ENCODE peak calls at places on chromosomes 1 and 21, in six cellular contexts. J is SK-N-SH, S is astrocyte of the spinal cord, I is AG10803, H is fibroblast of the aortic adventitia, Q is astrocyte. X is an unnamed sample.
A peak's percentile ranks its signal among the peaks of the same experiment; 100 is the strongest.

GRCh38 chr1:16167331-16168143 is 11.7 kb upstream of the EPHA2 start:
- DNase-seq in J (peak; percentile 92), S (no peak), I (no peak), H (no peak), Q (no peak), X (no peak)

GRCh38 chr1:9589144-9589718 is 520 bp downstream of the TMEM201 start:
- DNase-seq in J (no peak), S (peak; percentile 36), I (peak; percentile 22), H (peak; percentile 32), Q (peak; percentile 20), X (peak; percentile 44)

GRCh38 chr1:100430368-100430767 is 78.1 kb downstream of the CDC14A start:
- DNase-seq in J (no peak), S (no peak), I (no peak), H (no peak), Q (no peak), X (no peak)

GRCh38 chr21:29189358-29189757 is 58.9 kb downstream of the MAP3K7CL start:
- DNase-seq in J (no peak), S (no peak), I (peak; percentile 60), H (no peak), Q (no peak), X (peak; percentile 50)

GRCh38 chr21:26752849-26753248 is 92.4 kb downstream of the ADAMTS1 start:
- DNase-seq in J (no peak), S (no peak), I (no peak), H (no peak), Q (no peak), X (no peak)

GRCh38 chr1:199474738-199475137 is 552.8 kb upstream of the NR5A2 start:
- DNase-seq in J (no peak), S (no peak), I (no peak), H (no peak), Q (no peak), X (no peak)

GRCh38 chr1:167698313-167698712 is 23.5 kb upstream of the MPZL1 start:
- DNase-seq in J (no peak), S (no peak), I (no peak), H (no peak), Q (no peak), X (no peak)

GRCh38 chr1:56032276-56032675 is 547.1 kb downstream of the PLPP3 start:
- DNase-seq in J (no peak), S (no peak), I (peak; percentile 27), H (peak; percentile 72), Q (no peak), X (no peak)

GRCh38 chr1:160133990-160134770 is 17.2 kb upstream of the ATP1A4 start:
- DNase-seq in J (no peak), S (no peak), I (no peak), H (no peak), Q (no peak), X (no peak)

GRCh38 chr1:25820247-25821111 is 725 bp downstream of the MTFR1L start:
- DNase-seq in J (peak; percentile 79), S (peak; percentile 59), I (peak; percentile 61), H (peak; percentile 57), Q (peak; percentile 48), X (peak; percentile 65)

GRCh38 chr1:92476071-92476607 is 10.6 kb downstream of the GFI1 start:
- DNase-seq in J (no peak), S (no peak), I (no peak), H (no peak), Q (no peak), X (no peak)

GRCh38 chr1:25664357-25664796 is 47.8 kb downstream of the MAN1C1 start:
- DNase-seq in J (no peak), S (no peak), I (no peak), H (no peak), Q (no peak), X (no peak)

DNA sequence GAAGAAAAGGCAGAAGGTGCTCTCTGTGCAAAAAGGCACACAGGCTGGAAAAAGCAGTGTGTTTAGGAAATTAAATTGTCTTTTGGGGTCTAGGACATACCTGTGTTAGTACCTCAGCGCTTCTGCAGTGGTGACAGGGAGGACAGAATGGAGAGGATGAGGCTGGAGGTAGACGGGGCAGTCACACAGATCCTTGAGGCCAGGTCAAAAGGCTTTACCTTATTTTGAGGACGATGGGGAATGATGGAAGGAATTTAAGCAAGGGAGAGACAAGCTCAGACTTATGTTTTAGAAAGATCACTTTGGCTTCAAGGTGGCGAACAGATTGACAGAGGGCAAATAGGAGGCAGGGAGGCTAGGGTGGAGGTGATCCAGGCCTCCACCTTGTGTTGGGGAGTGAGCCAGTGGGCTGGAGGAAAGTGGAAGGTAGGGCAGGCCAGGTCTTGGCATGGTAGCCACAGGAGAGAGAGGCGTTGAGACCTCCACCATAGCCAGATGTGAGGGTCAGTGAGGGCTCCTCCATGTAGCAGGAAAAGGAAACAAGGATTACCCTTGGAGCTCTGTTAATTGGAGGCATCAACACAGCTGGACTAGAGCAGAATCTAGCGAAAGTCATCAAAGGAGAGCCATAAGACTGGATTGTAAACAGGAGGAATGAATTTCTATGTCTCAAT is 4.2 kb downstream of the CYP4B1 start:
- DNase-seq in J (no peak), S (no peak), I (no peak), H (no peak), Q (no peak), X (no peak)
- H3K4me3 ChIP-seq in J (no peak overlapping the region), S (no peak overlapping the region), I (no peak overlapping the region), H (no peak overlapping the region), Q (no peak overlapping the region), X (no peak overlapping the region)

DNA sequence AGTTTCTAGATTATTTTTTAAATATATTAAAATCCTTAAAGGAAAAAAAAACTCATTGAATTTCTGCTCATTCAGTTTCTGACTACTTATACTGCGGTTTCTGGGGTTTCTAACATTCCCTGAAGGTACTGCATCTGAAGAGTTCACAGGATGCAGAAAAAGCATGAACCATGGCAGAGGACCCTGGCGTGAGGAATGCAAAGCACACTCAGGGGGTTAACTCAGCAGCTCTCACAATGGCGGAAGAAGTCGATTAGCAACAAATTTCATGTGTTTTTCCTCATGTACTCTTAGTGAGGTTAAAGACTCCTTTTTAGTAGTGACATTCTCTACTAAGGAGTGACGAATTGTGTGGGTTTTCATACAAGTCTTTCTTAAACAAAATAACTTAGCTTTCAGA is 975.6 kb downstream of the NCAM2 start:
- DNase-seq in J (no peak), S (peak; percentile 1), I (no peak), H (no peak), Q (no peak), X (peak; percentile 44)
- TF ChIP-seq CTCF in J (no peak), S (peak; percentile 16), I (no peak), H (no peak), Q (no peak), X (peak; percentile 51)

DNA sequence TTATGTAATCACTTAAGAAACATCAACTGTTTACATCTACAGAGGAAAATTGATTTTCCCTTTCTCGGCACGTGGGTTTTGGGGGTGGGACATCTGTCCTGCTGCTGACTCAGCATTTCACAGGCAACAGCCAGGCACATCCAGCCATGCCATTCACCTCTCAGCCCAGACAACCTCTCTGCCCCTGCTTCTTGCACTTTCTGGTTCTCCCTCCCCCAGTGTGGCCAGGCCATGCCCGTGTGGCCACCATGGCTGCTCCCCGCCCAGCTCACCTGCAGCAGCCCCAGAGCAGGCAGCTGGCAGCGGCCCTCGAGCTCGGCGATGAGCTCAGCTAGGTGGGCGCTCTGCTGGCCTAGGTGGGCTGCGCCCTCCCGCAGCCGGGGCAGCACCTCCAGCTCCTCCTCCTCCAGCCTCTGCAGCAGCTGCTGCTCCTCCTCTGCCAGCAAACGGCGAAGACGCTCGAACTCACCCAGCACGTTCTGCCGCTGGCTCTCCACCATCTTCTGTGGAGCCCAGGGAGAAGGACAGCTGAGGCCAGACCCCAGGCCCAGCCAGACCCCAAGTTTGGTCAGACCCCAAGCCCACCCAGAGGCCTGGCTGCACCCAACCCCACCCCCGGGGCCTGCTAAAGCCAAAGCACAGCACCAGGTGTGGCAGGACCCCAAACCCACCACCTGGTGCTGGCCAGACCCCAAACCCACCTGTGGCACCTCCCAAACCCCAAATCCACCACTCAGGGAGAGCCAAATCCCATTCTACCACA is 5.8 kb downstream of the TRIM11 start:
- DNase-seq in J (no peak), S (no peak), I (no peak), H (no peak), Q (no peak), X (no peak)
- H3K4me3 ChIP-seq in J (no peak overlapping the region), S (no peak overlapping the region), I (no peak overlapping the region), H (no peak overlapping the region), Q (no peak overlapping the region), X (no peak overlapping the region)

DNA sequence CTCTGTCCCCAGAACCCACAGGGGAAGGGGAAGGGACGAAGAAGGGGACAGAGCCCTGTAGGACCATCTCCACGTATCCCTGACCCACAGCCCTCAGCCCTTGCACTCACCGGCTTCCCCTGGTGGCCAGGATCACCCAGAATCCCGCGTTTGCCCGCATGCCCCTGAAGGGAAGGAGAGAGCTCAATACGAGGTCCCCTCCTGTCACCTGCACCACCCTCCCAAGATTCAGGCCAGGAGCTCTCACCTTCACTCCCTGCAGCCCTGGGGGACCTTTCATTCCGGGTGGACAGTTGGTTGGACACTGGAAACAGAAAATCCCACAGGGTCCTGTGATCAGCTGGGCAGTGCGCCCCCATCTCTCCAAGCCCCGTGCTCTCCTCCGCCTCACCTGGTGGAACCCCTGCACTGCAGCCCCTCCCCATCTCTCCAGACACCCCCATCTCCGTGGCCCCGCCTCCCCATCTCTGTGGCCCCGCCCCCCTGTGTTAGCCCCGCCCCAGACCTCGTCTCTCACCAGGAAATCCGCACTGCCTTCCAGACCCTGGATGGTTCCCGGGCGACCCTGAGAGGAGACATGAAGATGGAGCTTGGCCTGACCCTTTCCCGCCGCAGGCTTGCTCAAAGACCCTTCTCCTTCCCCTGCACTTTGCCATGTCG is 6.0 kb downstream of the COL9A2 start:
- DNase-seq in J (no peak), S (no peak), I (no peak), H (no peak), Q (no peak), X (no peak)
- TF ChIP-seq CTCF in J (no peak), S (no peak), I (no peak), H (no peak), Q (no peak), X (peak; percentile 3)

DNA sequence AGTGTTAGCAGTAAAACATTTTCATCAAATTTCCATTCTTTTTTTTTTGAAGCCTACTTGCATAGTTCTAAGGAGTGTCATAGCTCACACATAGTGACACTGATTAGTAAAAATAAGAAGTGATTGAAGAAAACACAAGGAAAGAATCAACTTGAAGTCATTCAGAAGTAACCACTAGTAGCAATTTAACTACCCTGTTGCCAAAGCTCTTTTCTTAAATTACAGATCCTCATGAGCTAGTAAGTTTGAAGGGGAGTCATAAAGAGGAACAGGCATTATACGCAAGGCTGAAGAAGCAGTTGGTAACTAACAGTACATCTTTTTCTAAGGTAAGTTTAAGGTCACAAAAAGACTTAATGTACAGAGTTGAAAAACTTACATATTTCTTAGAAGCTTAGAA is 332.2 kb downstream of the CHRM3 start:
- DNase-seq in J (no peak), S (no peak), I (no peak), H (no peak), Q (no peak), X (no peak)
- H3K4me3 ChIP-seq in J (no peak overlapping the region), S (no peak overlapping the region), I (no peak overlapping the region), H (no peak overlapping the region), Q (no peak overlapping the region), X (no peak overlapping the region)

GRCh38 chr1:207779008-207779407 is 27.2 kb downstream of the CD46 start:
- DNase-seq in J (no peak), S (no peak), I (no peak), H (no peak), Q (no peak), X (no peak)
- TF ChIP-seq CTCF in J (no peak), S (no peak), I (no peak), H (no peak), Q (no peak), X (no peak)

GRCh38 chr1:153956997-153957715 is 1.3 kb downstream of the CRTC2 start:
- DNase-seq in J (no peak), S (no peak), I (no peak), H (no peak), Q (no peak), X (no peak)
- H3K4me3 ChIP-seq in J (peak overlapping the region; percentile 95), S (peak overlapping the region; percentile 65), I (peak overlapping the region; percentile 96), H (peak overlapping the region; percentile 95), Q (peak overlapping the region; percentile 81), X (peak overlapping the region; percentile 94)